ENCODE peak calls at places on chromosomes 2 and 18, in six cellular contexts. E is PC-9, S is brain microvascular endothelial cell, X is HFFc6, U is fibroblast of lung, K is sigmoid colon. L is an unnamed sample.
A peak's percentile ranks its signal among the peaks of the same experiment; 100 is the strongest.

GRCh38 chr2:169462896-169463695 is 16.2 kb upstream of the BBS5 start:
- DNase-seq in E (no peak), S (peak; percentile 81), X (peak; percentile 81), U (peak; percentile 90), K (no peak), L (peak; percentile 70)

GRCh38 chr2:44778221-44778654 is 163.3 kb upstream of the SIX3 start:
- DNase-seq in E (no peak), S (no peak), X (no peak), U (no peak), K (no peak), L (no peak)

GRCh38 chr2:215749092-215749957 is 264.0 kb downstream of the MREG start:
- DNase-seq in E (no peak), S (peak; percentile 70), X (peak; percentile 75), U (peak; percentile 83), K (peak; percentile 86), L (no peak)

GRCh38 chr2:149329068-149329467 is 1.3 kb upstream of the LYPD6 start:
- DNase-seq in E (no peak), S (no peak), X (no peak), U (peak; percentile 6), K (no peak), L (no peak)

GRCh38 chr2:39266139-39266805 is 22.5 kb upstream of the CDKL4 start:
- DNase-seq in E (no peak), S (no peak), X (no peak), U (peak; percentile 11), K (no peak), L (no peak)

GRCh38 chr18:46668135-46668534 is 11.1 kb upstream of the LOXHD1 start:
- DNase-seq in E (no peak), S (no peak), X (no peak), U (no peak), K (peak; percentile 48), L (no peak)

GRCh38 chr18:76657911-76658475 is 163.0 kb upstream of the ZNF516 start:
- DNase-seq in E (no peak), S (no peak), X (no peak), U (no peak), K (no peak), L (no peak)

GRCh38 chr2:86020984-86021383 is 84.7 kb downstream of the POLR1A start:
- DNase-seq in E (no peak), S (no peak), X (no peak), U (peak; percentile 69), K (peak; percentile 78), L (no peak)

GRCh38 chr18:27411911-27412310 is 226.8 kb upstream of the CHST9 start:
- DNase-seq in E (peak; percentile 64), S (no peak), X (no peak), U (no peak), K (no peak), L (no peak)

GRCh38 chr2:24632175-24632574 is 141.1 kb downstream of the NCOA1 start:
- DNase-seq in E (no peak), S (no peak), X (no peak), U (no peak), K (no peak), L (no peak)

GRCh38 chr2:46157966-46158310 is 139.3 kb upstream of the EPAS1 start:
- DNase-seq in E (no peak), S (peak; percentile 42), X (no peak), U (no peak), K (no peak), L (no peak)

GRCh38 chr18:11258014-11258413 is 108.6 kb upstream of the PIEZO2 start:
- DNase-seq in E (no peak), S (no peak), X (no peak), U (no peak), K (no peak), L (no peak)

GRCh38 chr2:106797494-106797893 is 88.5 kb downstream of the ST6GAL2 start:
- DNase-seq in E (no peak), S (no peak), X (no peak), U (no peak), K (no peak), L (no peak)
- TF ChIP-seq CTCF in E (no peak), S (no peak), X (no peak), U (no peak), K (no peak), L (no peak)

DNA sequence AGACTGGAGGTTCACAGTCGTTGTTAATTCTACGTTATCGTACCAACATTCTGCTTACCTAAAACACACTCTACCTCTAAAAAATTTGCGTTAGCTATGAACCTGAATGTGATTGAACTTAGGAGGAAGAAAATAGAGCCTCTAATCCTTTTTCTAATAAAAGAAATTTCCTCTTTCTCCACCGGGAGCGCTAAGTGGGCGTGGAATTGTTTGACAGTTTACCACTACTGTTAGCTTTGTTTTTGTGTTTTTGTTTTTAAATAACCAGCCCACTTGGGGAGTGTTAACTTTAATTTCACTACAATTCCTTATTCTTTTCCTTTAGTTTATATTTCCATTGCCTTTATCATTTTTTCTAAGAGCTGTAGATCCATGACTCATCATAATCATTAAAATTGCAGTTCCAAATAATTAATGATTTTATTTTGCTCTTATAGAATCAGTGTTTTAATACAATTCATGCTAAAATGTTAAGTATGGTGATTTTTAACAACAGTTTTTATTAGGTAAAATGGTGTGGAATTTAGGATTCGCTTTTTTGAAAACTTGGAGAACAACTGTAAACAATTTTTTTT is 55.0 kb upstream of the ITM2C start:
- DNase-seq in E (no peak), S (no peak), X (no peak), U (no peak), K (no peak), L (no peak)
- TF ChIP-seq CTCF in E (peak; percentile 52), S (peak; percentile 51), X (peak; percentile 70), U (no peak), K (no peak), L (peak; percentile 33)

GRCh38 chr2:12325806-12326205 is 390.9 kb upstream of the TRIB2 start:
- DNase-seq in E (no peak), S (peak; percentile 83), X (peak; percentile 33), U (peak; percentile 45), K (no peak), L (no peak)

GRCh38 chr2:12330916-12331315 is 385.8 kb upstream of the TRIB2 start:
- DNase-seq in E (peak; percentile 74), S (peak; percentile 60), X (peak; percentile 63), U (peak; percentile 58), K (no peak), L (no peak)

GRCh38 chr2:12321886-12322285 is 394.9 kb upstream of the TRIB2 start:
- DNase-seq in E (no peak), S (no peak), X (no peak), U (peak; percentile 39), K (no peak), L (no peak)

GRCh38 chr2:12331698-12332097 is 385.0 kb upstream of the TRIB2 start:
- DNase-seq in E (no peak), S (no peak), X (no peak), U (no peak), K (no peak), L (no peak)

GRCh38 chr2:12326449-12327190 is 390.1 kb upstream of the TRIB2 start:
- DNase-seq in E (no peak), S (no peak), X (no peak), U (no peak), K (no peak), L (no peak)
- TF ChIP-seq CTCF in E (no peak), S (peak; percentile 33), X (no peak), U (no peak), K (no peak), L (no peak)

GRCh38 chr2:132439703-132440398 is 23.2 kb downstream of the GPR39 start:
- DNase-seq in E (peak; percentile 93), S (no peak), X (peak; percentile 47), U (no peak), K (no peak), L (no peak)
- TF ChIP-seq CTCF in E (no peak), S (peak; percentile 2), X (peak; percentile 22), U (no peak), K (no peak), L (no peak)

L was measured in BJ.